ENCODE peak calls at places on chromosomes 2 and 18, in nine cellular contexts. K is left lung; E is coronary artery; T is PC-3; F is CD8-positive, alpha-beta T cell; C is ascending aorta; A is fibroblast of lung; G is AG10803; B is cardiac muscle cell. Z is an unnamed sample.
A peak's percentile ranks its signal among the peaks of the same experiment; 100 is the strongest.

GRCh38 chr2:1742680-1743395 is 1.5 kb downstream of the PXDN start:
- DNase-seq in K (peak; percentile 76), G (peak; percentile 95), C (peak; percentile 95), B (peak; percentile 80), F (peak; percentile 38), T (peak; percentile 91), E (peak; percentile 93), A (peak; percentile 94), Z (peak; percentile 92)

GRCh38 chr2:5067816-5068215 is 624.4 kb upstream of the SOX11 start:
- DNase-seq in K (no peak), F (no peak), E (no peak), B (no peak), C (no peak), T (no peak), G (no peak), A (no peak), Z (no peak)

GRCh38 chr2:204665244-204665643 is 120.0 kb downstream of the PARD3B start:
- DNase-seq in T (peak; percentile 67), A (peak; percentile 90), B (no peak), E (no peak), F (no peak), G (peak; percentile 92), K (no peak), C (no peak), Z (no peak)

GRCh38 chr2:237456200-237456731 is 30.8 kb upstream of the MLPH start:
- DNase-seq in A (peak; percentile 91), B (no peak), G (peak; percentile 78), C (peak; percentile 97), T (peak; percentile 62), E (peak; percentile 88), F (no peak), K (no peak), Z (peak; percentile 80)

GRCh38 chr2:60353863-60354262 is 199.6 kb downstream of the BCL11A start:
- DNase-seq in G (no peak), A (no peak), K (no peak), T (no peak), C (no peak), F (no peak), E (no peak), B (no peak), Z (no peak)

GRCh38 chr2:218823456-218823855 is 8.1 kb downstream of the PRKAG3 start:
- DNase-seq in T (no peak), G (no peak), F (no peak), B (no peak), K (no peak), C (no peak), A (no peak), E (no peak), Z (no peak)

GRCh38 chr2:172211507-172211906 is 108.8 kb upstream of the DLX2 start:
- DNase-seq in A (peak; percentile 64), T (no peak), C (no peak), E (no peak), B (no peak), G (peak; percentile 43), K (no peak), F (no peak), Z (no peak)

GRCh38 chr18:7116001-7116831 is 1.4 kb downstream of the LAMA1 start:
- DNase-seq in T (no peak), E (no peak), B (peak; percentile 60), A (peak; percentile 41), C (no peak), K (no peak), F (no peak), G (no peak), Z (no peak)

GRCh38 chr2:220787251-220787650 is 784.9 kb downstream of the EPHA4 start:
- DNase-seq in C (no peak), G (no peak), F (no peak), B (no peak), A (peak; percentile 61), E (no peak), K (no peak), T (no peak), Z (no peak)

GRCh38 chr2:23418490-23418911 is 33.5 kb downstream of the KLHL29 start:
- DNase-seq in C (peak; percentile 58), G (peak; percentile 78), A (peak; percentile 61), T (peak; percentile 31), B (no peak), K (no peak), F (no peak), E (peak; percentile 41), Z (no peak)

GRCh38 chr2:43307973-43308372 is 81.6 kb upstream of the ZFP36L2 start:
- DNase-seq in B (no peak), F (no peak), K (no peak), T (no peak), E (no peak), A (no peak), C (no peak), G (no peak), Z (no peak)

GRCh38 chr18:22108674-22109073 is 60.7 kb upstream of the GATA6 start:
- DNase-seq in T (no peak), K (no peak), E (no peak), A (no peak), G (no peak), C (no peak), F (no peak), B (no peak), Z (no peak)

GRCh38 chr2:26916128-26916692 is 54.2 kb upstream of the MAPRE3 start:
- DNase-seq in B (no peak), E (no peak), F (no peak), A (no peak), C (peak; percentile 19), G (no peak), K (no peak), T (no peak), Z (no peak)

GRCh38 chr18:40414155-40414754 is 1540.8 kb upstream of the PIK3C3 start:
- DNase-seq in A (peak; percentile 50), E (no peak), G (peak; percentile 4), F (no peak), B (no peak), K (no peak), C (no peak), T (peak; percentile 36), Z (no peak)

GRCh38 chr2:62475172-62476011 is 30.6 kb downstream of the TMEM17 start:
- DNase-seq in B (peak; percentile 32), T (no peak), C (peak; percentile 62), A (peak; percentile 60), F (no peak), K (no peak), G (peak; percentile 82), E (no peak), Z (peak; percentile 66)

GRCh38 chr2:155125585-155126230 is 427.2 kb downstream of the KCNJ3 start:
- DNase-seq in E (no peak), K (no peak), B (no peak), F (no peak), G (no peak), A (no peak), T (no peak), C (no peak), Z (no peak)

DNA sequence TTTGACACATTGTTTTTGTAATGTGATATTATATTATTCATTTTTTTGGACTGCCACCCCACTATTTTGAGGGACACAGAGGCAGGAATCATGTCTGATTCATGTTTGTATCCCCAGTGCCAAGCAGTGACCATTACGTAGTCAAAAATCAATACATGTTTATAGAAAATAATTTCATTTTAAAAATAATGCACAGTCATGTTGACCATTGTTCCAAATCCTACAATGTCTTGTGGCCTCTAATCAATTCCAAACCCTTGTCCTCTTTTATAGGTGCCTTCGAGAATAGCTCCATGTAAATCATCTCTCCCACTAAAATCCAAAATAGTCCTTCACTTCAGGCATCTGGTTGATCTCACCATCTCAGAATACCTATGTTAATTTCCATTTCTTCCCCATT is 454.7 kb downstream of the LRP1B start:
- DNase-seq in A (no peak), T (no peak), E (no peak), F (no peak), K (no peak), G (no peak), C (no peak), B (no peak), Z (no peak)
- H3K4me3 ChIP-seq in A (no peak overlapping the region), T (no peak overlapping the region), E (no peak overlapping the region), F (no peak overlapping the region), K (no peak overlapping the region), G (no peak overlapping the region), C (no peak overlapping the region), B (no peak overlapping the region), Z (no peak overlapping the region)

GRCh38 chr2:231037731-231038482 is 584 bp downstream of the C2orf72 start:
- DNase-seq in A (no peak), K (no peak), F (no peak), G (no peak), E (no peak), T (no peak), C (no peak), B (peak; percentile 54), Z (no peak)
- H3K4me3 ChIP-seq in A (no peak overlapping the region), K (no peak overlapping the region), F (no peak overlapping the region), G (no peak overlapping the region), E (peak overlapping the region; percentile 66), T (peak overlapping the region; percentile 52), C (peak overlapping the region; percentile 47), B (peak overlapping the region; percentile 37), Z (peak overlapping the region; percentile 85)

GRCh38 chr2:31411771-31412170 is 2.8 kb downstream of the XDH start:
- DNase-seq in K (no peak), F (no peak), T (peak; percentile 63), B (no peak), E (no peak), C (no peak), A (no peak), G (no peak), Z (no peak)

GRCh38 chr2:31413025-31413424 is 1.5 kb downstream of the XDH start:
- DNase-seq in F (no peak), T (peak; percentile 13), G (peak; percentile 72), K (no peak), A (no peak), E (no peak), C (no peak), B (no peak), Z (no peak)

GRCh38 chr2:31415421-31415820 is 879 bp upstream of the XDH start:
- DNase-seq in C (no peak), A (no peak), B (no peak), G (peak; percentile 77), E (no peak), F (no peak), T (no peak), K (no peak), Z (no peak)

GRCh38 chr2:31414601-31415241 is at the start of gene XDH:
- DNase-seq in F (no peak), E (no peak), B (no peak), K (no peak), G (no peak), A (no peak), C (no peak), T (peak; percentile 68), Z (no peak)

GRCh38 chr2:31413876-31414550 is 529 bp downstream of the XDH start:
- DNase-seq in E (no peak), A (no peak), C (no peak), B (no peak), F (no peak), G (no peak), T (peak; percentile 39), K (no peak), Z (no peak)
- H3K4me3 ChIP-seq in E (no peak overlapping the region), A (no peak overlapping the region), C (no peak overlapping the region), B (no peak overlapping the region), F (no peak overlapping the region), G (no peak overlapping the region), T (no peak overlapping the region), K (no peak overlapping the region), Z (no peak overlapping the region)

DNA sequence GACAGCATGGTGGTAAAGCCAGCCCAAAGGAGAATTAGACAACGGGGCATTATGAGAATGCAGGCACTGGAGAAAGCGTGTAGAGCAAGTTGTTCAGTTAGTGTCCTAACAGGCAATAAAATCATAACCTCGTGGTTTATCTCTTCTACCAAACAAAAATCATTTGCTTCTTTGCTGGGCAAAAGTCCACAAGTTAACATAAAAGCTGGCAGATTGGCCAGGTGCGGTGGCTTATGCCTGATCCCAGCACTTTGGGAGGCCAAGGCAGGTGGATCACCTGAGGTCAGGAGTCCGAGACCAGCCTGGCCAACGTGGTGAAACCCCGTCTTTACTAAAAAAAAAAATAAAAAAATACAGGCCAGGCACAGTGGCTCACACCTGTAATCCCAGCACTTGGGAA is 364.1 kb downstream of the SETBP1 start:
- DNase-seq in G (no peak), E (no peak), T (no peak), A (no peak), C (no peak), B (no peak), K (no peak), F (no peak), Z (no peak)
- H3K4me3 ChIP-seq in G (no peak overlapping the region), E (no peak overlapping the region), T (no peak overlapping the region), A (no peak overlapping the region), C (no peak overlapping the region), B (no peak overlapping the region), K (no peak overlapping the region), F (no peak overlapping the region), Z (no peak overlapping the region)